ENCODE peak calls at places on chromosomes 11 and 22, in eight cellular contexts. V is iris pigment epithelial cell, C is NCI-H446, S is colonic mucosa, A is cardiac fibroblast, O is kidney epithelial cell, Z is H9, R is tibial nerve. G is an unnamed sample.

GRCh38 chr11:35038211-35038930 is 100.6 kb upstream of the CD44 start:
- DNase-seq in C (no peak), A (no peak), Z (no peak), O (no peak), S (no peak), V (peak), R (no peak), G (no peak)

GRCh38 chr11:18374956-18375355 is 19.4 kb upstream of the LDHA start:
- DNase-seq in O (no peak), Z (no peak), C (no peak), S (no peak), R (no peak), V (no peak), A (no peak), G (no peak)

GRCh38 chr11:61352038-61352437 is 9.6 kb downstream of the CYB561A3 start:
- DNase-seq in O (no peak), V (no peak), Z (no peak), C (no peak), S (no peak), A (no peak), R (peak), G (no peak)

GRCh38 chr11:126704144-126704543 is 296.4 kb downstream of the KIRREL3 start:
- DNase-seq in Z (no peak), A (no peak), C (no peak), O (no peak), R (no peak), S (no peak), V (no peak), G (no peak)

GRCh38 chr22:43253839-43254238 is 66.9 kb upstream of the TTLL12 start:
- DNase-seq in V (no peak), O (no peak), C (no peak), R (no peak), Z (no peak), S (no peak), A (no peak), G (peak)

GRCh38 chr11:37134637-37135036 is 536.6 kb upstream of the RAG2 start:
- DNase-seq in Z (no peak), S (no peak), C (no peak), O (no peak), R (no peak), A (no peak), V (no peak), G (no peak)

GRCh38 chr11:126519653-126520573 is 164.4 kb downstream of the ST3GAL4 start:
- DNase-seq in C (no peak), S (no peak), O (no peak), A (no peak), V (no peak), Z (no peak), R (no peak), G (no peak)

GRCh38 chr22:45911601-45912271 is 65.2 kb downstream of the WNT7B start:
- DNase-seq in R (peak), V (peak), A (peak), O (no peak), Z (no peak), C (no peak), S (no peak), G (no peak)

GRCh38 chr11:82711648-82712047 is 22.0 kb downstream of the FAM181B start:
- DNase-seq in R (no peak), V (no peak), O (no peak), Z (no peak), A (no peak), S (no peak), C (peak), G (no peak)

GRCh38 chr11:82718307-82718706 is 15.4 kb downstream of the FAM181B start:
- DNase-seq in O (no peak), R (peak), C (peak), A (peak), Z (peak), V (peak), S (no peak), G (peak)

GRCh38 chr11:59857444-59858434 is 8.5 kb downstream of the TCN1 start:
- DNase-seq in Z (no peak), A (no peak), R (no peak), V (peak), S (no peak), C (no peak), O (no peak), G (peak)

GRCh38 chr11:22703561-22703960 is 37.1 kb downstream of the GAS2 start:
- DNase-seq in R (no peak), A (no peak), S (no peak), V (peak), O (peak), Z (no peak), C (no peak), G (peak)

GRCh38 chr11:66725646-66726045 is 3.4 kb downstream of the SPTBN2 start:
- DNase-seq in O (peak), S (no peak), Z (no peak), C (no peak), R (no peak), V (peak), A (peak), G (peak)

GRCh38 chr11:33987975-33988580 is 63.5 kb upstream of the CAPRIN1 start:
- DNase-seq in R (peak), A (peak), O (peak), Z (peak), S (peak), C (peak), V (peak), G (peak)

GRCh38 chr22:49825436-49825835 is 2.2 kb downstream of the BRD1 start:
- DNase-seq in A (peak), S (no peak), Z (no peak), R (no peak), O (no peak), C (no peak), V (peak), G (no peak)

GRCh38 chr11:10322830-10323792 is 18.2 kb downstream of the ADM start:
- DNase-seq in S (peak), V (peak), C (peak), R (no peak), Z (no peak), O (no peak), A (peak), G (peak)

GRCh38 chr11:95884364-95884763 is 39.5 kb downstream of the MTMR2 start:
- DNase-seq in A (peak), O (no peak), Z (no peak), S (no peak), V (peak), R (no peak), C (no peak), G (no peak)

GRCh38 chr11:67389477-67389876 is 2.3 kb upstream of the RAD9A start:
- DNase-seq in R (peak), S (peak), Z (peak), O (no peak), C (peak), V (no peak), A (no peak), G (peak)

GRCh38 chr11:100719362-100719761 is 32.3 kb downstream of the ARHGAP42 start:
- DNase-seq in V (peak), A (peak), C (peak), S (no peak), O (no peak), R (no peak), Z (peak), G (peak)

GRCh38 chr11:45817191-45817590 is 12.2 kb downstream of the SLC35C1 start:
- DNase-seq in Z (no peak), C (no peak), A (no peak), V (no peak), O (no peak), R (no peak), S (no peak), G (no peak)

GRCh38 chr11:134562941-134563471 is 151.0 kb upstream of the B3GAT1 start:
- DNase-seq in C (no peak), Z (no peak), O (no peak), S (peak), V (no peak), R (no peak), A (no peak), G (no peak)

GRCh38 chr22:40009953-40010751 is 15.4 kb downstream of the FAM83F start:
- DNase-seq in A (no peak), R (no peak), V (peak), C (no peak), Z (no peak), S (no peak), O (no peak), G (no peak)

GRCh38 chr11:70065318-70066135 is 12.6 kb upstream of the ANO1 start:
- DNase-seq in A (no peak), V (no peak), O (no peak), Z (peak), S (peak), R (no peak), C (no peak), G (peak)

GRCh38 chr22:26544489-26544888 is 32.2 kb upstream of the TFIP11 start:
- DNase-seq in S (no peak), C (no peak), A (no peak), R (no peak), V (no peak), Z (no peak), O (no peak), G (no peak)

G was measured in mesendoderm.